ENCODE peak calls at places on chromosome 6, in four cellular contexts. One of them, this sample, is unnamed.

GRCh38 chr6:17907467-17908229 is 79.8 kb downstream of the KIF13A start:
- DNase-seq in stimulated activated CD4-positive, alpha-beta T cell treated with anti-CD3 and anti-CD28 coated beads, Interleukin-12 subunit alpha, Interleukin-12 subunit beta, amount 100 ng/mL, for 48 hours: no peak
- DNase-seq in effector CD4-positive, alpha-beta T cell: no peak
- DNase-seq in fibroblast of lung: peak; percentile 98
- DNase-seq in this sample: peak; percentile 96

GRCh38 chr6:43962458-43962857 is 164.8 kb downstream of the MRPL14 start:
- DNase-seq in stimulated activated CD4-positive, alpha-beta T cell treated with anti-CD3 and anti-CD28 coated beads, Interleukin-12 subunit alpha, Interleukin-12 subunit beta, amount 100 ng/mL, for 48 hours: no peak
- DNase-seq in effector CD4-positive, alpha-beta T cell: no peak
- DNase-seq in fibroblast of lung: peak; percentile 17
- DNase-seq in this sample: no peak

GRCh38 chr6:88179692-88180091 is 13.5 kb upstream of the CNR1 start:
- DNase-seq in stimulated activated CD4-positive, alpha-beta T cell treated with anti-CD3 and anti-CD28 coated beads, Interleukin-12 subunit alpha, Interleukin-12 subunit beta, amount 100 ng/mL, for 48 hours: no peak
- DNase-seq in effector CD4-positive, alpha-beta T cell: no peak
- DNase-seq in fibroblast of lung: no peak
- DNase-seq in this sample: no peak

GRCh38 chr6:10237284-10238043 is 177.4 kb downstream of the TFAP2A start:
- DNase-seq in stimulated activated CD4-positive, alpha-beta T cell treated with anti-CD3 and anti-CD28 coated beads, Interleukin-12 subunit alpha, Interleukin-12 subunit beta, amount 100 ng/mL, for 48 hours: no peak
- DNase-seq in effector CD4-positive, alpha-beta T cell: no peak
- DNase-seq in fibroblast of lung: peak; percentile 59
- DNase-seq in this sample: peak; percentile 2

GRCh38 chr6:161010418-161010817 is 18.8 kb downstream of the MAP3K4 start:
- DNase-seq in stimulated activated CD4-positive, alpha-beta T cell treated with anti-CD3 and anti-CD28 coated beads, Interleukin-12 subunit alpha, Interleukin-12 subunit beta, amount 100 ng/mL, for 48 hours: no peak
- DNase-seq in effector CD4-positive, alpha-beta T cell: no peak
- DNase-seq in fibroblast of lung: peak; percentile 84
- DNase-seq in this sample: no peak

GRCh38 chr6:168161371-168161750 is 82.3 kb upstream of the FRMD1 start:
- DNase-seq in stimulated activated CD4-positive, alpha-beta T cell treated with anti-CD3 and anti-CD28 coated beads, Interleukin-12 subunit alpha, Interleukin-12 subunit beta, amount 100 ng/mL, for 48 hours: no peak
- DNase-seq in effector CD4-positive, alpha-beta T cell: no peak
- DNase-seq in fibroblast of lung: no peak
- DNase-seq in this sample: no peak

GRCh38 chr6:73079978-73080377 is 145.3 kb downstream of the KHDC1L start:
- DNase-seq in stimulated activated CD4-positive, alpha-beta T cell treated with anti-CD3 and anti-CD28 coated beads, Interleukin-12 subunit alpha, Interleukin-12 subunit beta, amount 100 ng/mL, for 48 hours: no peak
- DNase-seq in effector CD4-positive, alpha-beta T cell: no peak
- DNase-seq in fibroblast of lung: peak; percentile 63
- DNase-seq in this sample: no peak

GRCh38 chr6:135250234-135250633 is 69.1 kb downstream of the MYB start:
- DNase-seq in stimulated activated CD4-positive, alpha-beta T cell treated with anti-CD3 and anti-CD28 coated beads, Interleukin-12 subunit alpha, Interleukin-12 subunit beta, amount 100 ng/mL, for 48 hours: no peak
- DNase-seq in effector CD4-positive, alpha-beta T cell: no peak
- DNase-seq in fibroblast of lung: no peak
- DNase-seq in this sample: no peak

GRCh38 chr6:79630883-79631799 is at the start of gene SH3BGRL2:
- DNase-seq in stimulated activated CD4-positive, alpha-beta T cell treated with anti-CD3 and anti-CD28 coated beads, Interleukin-12 subunit alpha, Interleukin-12 subunit beta, amount 100 ng/mL, for 48 hours: no peak
- DNase-seq in effector CD4-positive, alpha-beta T cell: no peak
- DNase-seq in fibroblast of lung: peak; percentile 74
- DNase-seq in this sample: peak; percentile 67

GRCh38 chr6:132354517-132355167 is 46.6 kb downstream of the MOXD1 start:
- DNase-seq in stimulated activated CD4-positive, alpha-beta T cell treated with anti-CD3 and anti-CD28 coated beads, Interleukin-12 subunit alpha, Interleukin-12 subunit beta, amount 100 ng/mL, for 48 hours: no peak
- DNase-seq in effector CD4-positive, alpha-beta T cell: no peak
- DNase-seq in fibroblast of lung: peak; percentile 13
- DNase-seq in this sample: peak; percentile 19

GRCh38 chr6:151154418-151154817 is 85.3 kb upstream of the AKAP12 start:
- DNase-seq in stimulated activated CD4-positive, alpha-beta T cell treated with anti-CD3 and anti-CD28 coated beads, Interleukin-12 subunit alpha, Interleukin-12 subunit beta, amount 100 ng/mL, for 48 hours: no peak
- DNase-seq in effector CD4-positive, alpha-beta T cell: no peak
- DNase-seq in fibroblast of lung: no peak
- DNase-seq in this sample: peak; percentile 9